ENCODE peak calls at places on chromosomes 11 and 22, in five cellular contexts. A, T, B, N and J are unnamed samples.

GRCh38 chr11:64751136-64751535 is 7.2 kb upstream of the RASGRP2 start:
- DNase-seq in A (no peak), T (no peak), B (no peak), N (no peak), J (no peak)

GRCh38 chr11:112057170-112057569 is 16.6 kb downstream of the PIH1D2 start:
- DNase-seq in A (no peak), T (no peak), B (no peak), N (no peak), J (no peak)

GRCh38 chr11:63510360-63511130 is 4.7 kb downstream of the LGALS12 start:
- DNase-seq in A (no peak), T (no peak), B (no peak), N (no peak), J (no peak)

GRCh38 chr11:1565904-1566247 is 6.2 kb downstream of the DUSP8 start:
- DNase-seq in A (no peak), T (no peak), B (no peak), N (no peak), J (no peak)

GRCh38 chr11:127965947-127966668 is 621.2 kb downstream of the ETS1 start:
- DNase-seq in A (no peak), T (no peak), B (no peak), N (no peak), J (no peak)

GRCh38 chr11:128884703-128885338 is 6.3 kb upstream of the KCNJ5 start:
- DNase-seq in A (peak), T (peak), B (no peak), N (no peak), J (peak)

GRCh38 chr11:62556872-62557631 is 10.4 kb upstream of the AHNAK start:
- DNase-seq in A (no peak), T (no peak), B (no peak), N (no peak), J (no peak)

GRCh38 chr11:73140213-73141030 is 1.7 kb downstream of the FCHSD2 start:
- DNase-seq in A (peak), T (peak), B (peak), N (no peak), J (no peak)

GRCh38 chr22:50191041-50191740 is 5.5 kb downstream of the TRABD start:
- DNase-seq in A (no peak), T (no peak), B (no peak), N (no peak), J (peak)

GRCh38 chr22:47259990-47260389 is 497.5 kb downstream of the TBC1D22A start:
- DNase-seq in A (no peak), T (no peak), B (no peak), N (no peak), J (no peak)

GRCh38 chr22:47257566-47257965 is 495.1 kb downstream of the TBC1D22A start:
- DNase-seq in A (no peak), T (no peak), B (no peak), N (no peak), J (no peak)

GRCh38 chr22:47260551-47260950 is 498.1 kb downstream of the TBC1D22A start:
- DNase-seq in A (no peak), T (no peak), B (no peak), N (no peak), J (no peak)

DNA sequence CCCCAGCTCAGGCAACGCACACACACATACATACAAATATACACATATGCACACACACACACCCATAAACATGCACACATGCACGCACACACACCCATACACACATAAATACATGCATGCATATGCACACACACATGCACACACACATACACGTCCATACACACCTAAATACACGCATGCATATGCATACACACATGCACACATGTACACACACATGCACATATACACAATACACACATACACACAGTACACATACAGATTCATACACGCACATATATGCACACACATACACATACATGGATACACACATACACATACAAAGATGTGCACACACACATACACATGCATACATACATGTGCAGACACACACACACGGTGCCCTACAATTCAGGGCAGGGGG is 496.6 kb downstream of the TBC1D22A start:
- DNase-seq in A (no peak), T (no peak), B (no peak), N (no peak), J (no peak)
- H2BK12ac ChIP-seq in A (no peak), T (no peak), B (no peak), N (no peak), J (no peak)

GRCh38 chr22:28711341-28711740 is 30.3 kb downstream of the CHEK2 start:
- DNase-seq in A (no peak), T (no peak), B (no peak), N (no peak), J (no peak)
- H3K23ac ChIP-seq in A (no peak), T (no peak), B (no peak), N (no peak), J (no peak)

GRCh38 chr11:96173906-96174305 is 169.1 kb downstream of the MAML2 start:
- DNase-seq in A (no peak), T (no peak), B (no peak), N (no peak), J (no peak)
- H2AK5ac ChIP-seq in A (no peak), T (no peak), B (no peak), N (no peak), J (no peak)

GRCh38 chr11:116857316-116857715 is 19.9 kb upstream of the APOA1 start:
- DNase-seq in A (no peak), T (no peak), B (no peak), N (no peak), J (no peak)
- H2BK12ac ChIP-seq in A (no peak), T (no peak), B (no peak), N (no peak), J (no peak)

GRCh38 chr11:36453678-36454077 is 56.4 kb downstream of the TRAF6 start:
- DNase-seq in A (no peak), T (peak), B (no peak), N (no peak), J (no peak)
- H3K23ac ChIP-seq in A (no peak), T (no peak), B (no peak), N (no peak), J (no peak)

GRCh38 chr22:19240813-19241592 is 50.5 kb downstream of the CLTCL1 start:
- DNase-seq in A (no peak), T (no peak), B (no peak), N (no peak), J (no peak)
- H2AK5ac ChIP-seq in A (no peak), T (no peak), B (no peak), N (no peak), J (no peak)

GRCh38 chr22:47012589-47013365 is 250.3 kb downstream of the TBC1D22A start:
- DNase-seq in A (no peak), T (peak), B (no peak), N (no peak), J (no peak)
- H2BK12ac ChIP-seq in A (no peak), T (no peak), B (no peak), N (no peak), J (no peak)

DNA sequence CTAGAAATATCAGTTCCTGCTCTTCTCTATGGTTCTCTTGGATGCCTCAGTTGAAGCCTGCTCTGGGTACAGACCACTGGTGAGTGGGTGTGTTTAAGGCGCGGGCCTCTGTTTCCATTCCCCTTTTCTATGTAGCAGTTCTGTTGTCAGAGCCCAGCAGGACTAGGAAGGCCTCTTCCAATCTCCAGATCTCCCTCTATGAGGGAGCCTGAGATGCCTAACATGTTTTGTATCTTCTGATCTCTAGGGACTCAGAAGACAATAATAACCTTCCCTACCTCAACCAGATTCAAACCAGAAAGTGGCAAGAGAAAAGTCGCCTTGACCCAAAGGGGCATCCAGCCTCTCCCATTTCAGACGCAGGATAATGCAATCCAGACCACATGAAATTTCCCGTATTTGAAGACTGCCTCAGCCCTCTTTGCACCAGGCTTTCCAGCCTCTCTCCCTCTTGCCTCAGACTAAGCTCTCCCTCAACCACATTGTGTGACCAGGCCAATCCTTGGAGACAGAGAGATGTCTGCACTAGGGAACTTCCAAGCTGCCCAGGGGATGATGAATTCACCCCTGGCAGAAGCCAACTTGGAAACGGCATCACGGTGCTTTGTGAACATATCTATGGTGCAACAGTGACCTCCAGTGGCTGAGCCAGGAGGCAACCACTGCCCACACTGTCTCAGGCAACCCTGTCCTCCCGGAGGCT is 150.1 kb upstream of the UBASH3B start:
- DNase-seq in A (peak), T (peak), B (peak), N (peak), J (peak)
- H3K23ac ChIP-seq in A (no peak), T (no peak), B (no peak), N (no peak), J (no peak)

GRCh38 chr22:21567456-21568206 is at the start of gene UBE2L3:
- DNase-seq in A (peak), T (peak), B (peak), N (peak), J (peak)
- H2AK5ac ChIP-seq in A (peak), T (peak), B (no peak), N (no peak), J (peak)

GRCh38 chr11:75203138-75203537 is 37.4 kb upstream of the TPBGL start:
- DNase-seq in A (no peak), T (no peak), B (no peak), N (no peak), J (peak)

GRCh38 chr11:75202195-75202594 is 38.4 kb upstream of the TPBGL start:
- DNase-seq in A (no peak), T (no peak), B (no peak), N (no peak), J (no peak)

GRCh38 chr11:75204012-75204674 is 36.4 kb upstream of the TPBGL start:
- DNase-seq in A (no peak), T (no peak), B (no peak), N (no peak), J (no peak)

GRCh38 chr11:75203641-75204011 is 36.9 kb upstream of the TPBGL start:
- DNase-seq in A (no peak), T (no peak), B (no peak), N (no peak), J (no peak)

GRCh38 chr11:75204685-75205667 is 35.6 kb upstream of the TPBGL start:
- DNase-seq in A (peak), T (peak), B (peak), N (peak), J (peak)
- H2BK12ac ChIP-seq in A (no peak), T (no peak), B (no peak), N (no peak), J (no peak)